ENCODE peak calls at places on chromosomes 12 and 14, in ten cellular contexts. R is GM23248, A is upper lobe of left lung, I is pancreas, J is substantia nigra, O is HepG2, W is psoas muscle, D is RWPE1, V is H1, C is small intestine. E is an unnamed sample.

GRCh38 chr12:76080729-76081415 is 3.6 kb downstream of the NAP1L1 start:
- DNase-seq in J (no peak), I (no peak), W (no peak), C (no peak), R (peak; percentile 22), A (no peak), V (no peak), D (no peak), O (peak; percentile 4), E (no peak)

GRCh38 chr12:75553865-75554555 is 42.6 kb upstream of the KRR1 start:
- DNase-seq in A (no peak), V (no peak), R (peak; percentile 22), I (no peak), J (no peak), D (no peak), O (no peak), W (no peak), C (no peak), E (no peak)

GRCh38 chr14:95531473-95531872 is 3.4 kb upstream of the GLRX5 start:
- DNase-seq in W (no peak), R (peak; percentile 78), I (no peak), D (no peak), V (no peak), J (no peak), A (no peak), C (no peak), O (no peak), E (no peak)

GRCh38 chr12:126681676-126682075 is 1585.3 kb upstream of the TMEM132C start:
- DNase-seq in I (no peak), J (no peak), V (no peak), O (no peak), R (no peak), D (no peak), W (no peak), A (no peak), C (no peak), E (no peak)

GRCh38 chr12:32944195-32944594 is 47.6 kb upstream of the PKP2 start:
- DNase-seq in I (no peak), O (no peak), D (no peak), C (no peak), W (no peak), V (no peak), J (no peak), A (no peak), R (no peak), E (no peak)

GRCh38 chr14:93100098-93100497 is 15.6 kb downstream of the ITPK1 start:
- DNase-seq in R (no peak), C (no peak), I (no peak), J (no peak), O (no peak), V (no peak), A (no peak), D (no peak), W (no peak), E (no peak)

GRCh38 chr14:49621114-49621881 is 699 bp downstream of the MGAT2 start:
- DNase-seq in C (no peak), J (peak; percentile 19), V (no peak), O (no peak), A (peak; percentile 78), I (peak; percentile 71), D (no peak), R (peak; percentile 76), W (peak; percentile 91), E (peak; percentile 65)

GRCh38 chr12:71139153-71139735 is 18.6 kb downstream of the TSPAN8 start:
- DNase-seq in J (no peak), A (no peak), D (no peak), O (peak; percentile 61), R (no peak), V (no peak), W (no peak), C (peak; percentile 90), I (no peak), E (no peak)

GRCh38 chr12:18479266-18479665 is 217.9 kb downstream of the PIK3C2G start:
- DNase-seq in R (no peak), J (no peak), C (peak; percentile 29), D (peak; percentile 34), O (no peak), W (no peak), I (no peak), A (no peak), V (no peak), E (no peak)

GRCh38 chr14:96660667-96661066 is 136.5 kb upstream of the VRK1 start:
- DNase-seq in C (no peak), R (no peak), J (no peak), W (no peak), I (no peak), A (no peak), D (no peak), O (no peak), V (peak; percentile 52), E (no peak)

GRCh38 chr12:94561943-94562411 is 88.4 kb downstream of the TMCC3 start:
- DNase-seq in W (peak; percentile 83), V (no peak), O (no peak), R (no peak), A (no peak), C (peak; percentile 68), I (peak; percentile 26), D (peak; percentile 33), J (peak; percentile 83), E (peak; percentile 72)

GRCh38 chr12:130162771-130163460 is 652 bp downstream of the FZD10 start:
- DNase-seq in W (no peak), J (no peak), C (no peak), R (no peak), D (no peak), A (peak; percentile 15), O (no peak), I (no peak), V (peak; percentile 65), E (no peak)

GRCh38 chr14:91372680-91373495 is 44.7 kb downstream of the CCDC88C start:
- DNase-seq in A (no peak), R (no peak), O (no peak), V (no peak), W (peak; percentile 39), D (no peak), I (no peak), J (no peak), C (no peak), E (no peak)

GRCh38 chr12:29895966-29896365 is 112.2 kb upstream of the TMTC1 start:
- DNase-seq in I (no peak), W (no peak), C (no peak), V (no peak), O (no peak), J (no peak), R (no peak), D (no peak), A (no peak), E (no peak)

GRCh38 chr14:30389901-30390394 is 169.0 kb upstream of the G2E3 start:
- DNase-seq in I (no peak), W (no peak), J (no peak), A (no peak), O (no peak), D (no peak), R (no peak), C (no peak), V (no peak), E (no peak)

GRCh38 chr14:65879218-65880009 is 466.9 kb downstream of the FUT8 start:
- DNase-seq in W (no peak), J (no peak), A (no peak), O (no peak), V (no peak), C (no peak), R (peak; percentile 95), I (no peak), D (peak; percentile 59), E (no peak)

GRCh38 chr14:56189306-56189705 is 71.1 kb downstream of the PELI2 start:
- DNase-seq in A (no peak), D (peak; percentile 83), V (no peak), C (peak; percentile 58), R (peak; percentile 80), J (no peak), I (peak; percentile 47), W (no peak), O (no peak), E (no peak)

GRCh38 chr12:114916124-114916523 is 232.1 kb upstream of the TBX3 start:
- DNase-seq in R (peak; percentile 93), A (no peak), W (no peak), J (no peak), O (no peak), D (no peak), C (no peak), V (no peak), I (no peak), E (no peak)

DNA sequence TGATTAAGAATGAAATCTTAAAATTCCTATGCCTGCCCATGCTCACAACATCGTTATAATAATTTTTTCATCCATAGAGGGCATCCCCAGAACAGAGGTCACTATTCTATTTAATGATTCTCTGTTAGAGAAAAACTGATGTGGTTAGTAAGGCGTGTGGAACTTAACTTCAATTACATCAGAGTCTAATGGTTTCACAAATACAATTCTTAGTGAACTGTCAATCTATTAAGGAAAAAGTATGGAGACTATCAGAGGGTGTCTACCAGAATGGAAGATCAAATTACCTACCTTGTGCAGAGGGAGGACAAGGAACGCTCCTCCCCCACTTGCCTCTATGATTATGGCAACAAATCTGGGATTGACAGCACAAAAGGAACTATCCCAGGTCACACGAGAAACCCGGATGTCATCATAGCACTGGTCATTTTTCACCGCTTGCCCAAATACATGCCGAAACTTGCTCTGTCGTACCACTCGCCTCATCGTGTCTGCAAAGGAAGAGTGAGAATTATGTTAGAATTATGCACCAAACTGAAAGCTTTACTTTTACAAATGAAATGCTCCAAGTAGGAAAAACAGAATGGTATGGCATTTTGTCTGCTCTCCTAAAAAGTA is 30.4 kb downstream of the CORO1C start:
- DNase-seq in V (no peak), I (no peak), C (no peak), A (no peak), R (peak; percentile 31), W (no peak), D (peak; percentile 74), J (no peak), O (no peak), E (peak; percentile 75)
- H3K27ac ChIP-seq in V (no peak overlapping the region), I (no peak overlapping the region), C (no peak overlapping the region), A (peak overlapping the region; percentile 57), R (peak overlapping the region; percentile 73), W (peak overlapping the region; percentile 95), D (peak overlapping the region; percentile 77), J (no peak overlapping the region), O (no peak overlapping the region), E (peak overlapping the region; percentile 96)

GRCh38 chr14:105701456-105702274 is 175.3 kb downstream of the TMEM121 start:
- DNase-seq in W (no peak), R (no peak), J (no peak), A (no peak), C (no peak), O (no peak), V (no peak), D (no peak), I (no peak), E (no peak)
- H3K27ac ChIP-seq in W (no peak overlapping the region), R (no peak overlapping the region), J (no peak overlapping the region), A (no peak overlapping the region), C (no peak overlapping the region), O (no peak overlapping the region), V (no peak overlapping the region), D (no peak overlapping the region), I (no peak overlapping the region), E (no peak overlapping the region)

GRCh38 chr12:116166306-116166705 is 111.2 kb downstream of the MED13L start:
- DNase-seq in D (no peak), O (no peak), J (no peak), A (no peak), R (peak; percentile 49), V (no peak), W (no peak), I (no peak), C (no peak), E (peak; percentile 36)
- H3K27ac ChIP-seq in D (no peak overlapping the region), O (no peak overlapping the region), J (no peak overlapping the region), A (no peak overlapping the region), R (no peak overlapping the region), V (no peak overlapping the region), W (peak overlapping the region; percentile 84), I (no peak overlapping the region), C (no peak overlapping the region), E (peak overlapping the region; percentile 87)

GRCh38 chr12:57750561-57751431 is 1.3 kb downstream of the CDK4 start:
- DNase-seq in W (no peak), C (no peak), D (no peak), V (no peak), J (no peak), R (no peak), I (no peak), O (no peak), A (no peak), E (no peak)
- H3K27ac ChIP-seq in W (peak overlapping the region; percentile 96), C (no peak overlapping the region), D (peak overlapping the region; percentile 81), V (peak overlapping the region; percentile 86), J (peak overlapping the region; percentile 87), R (peak overlapping the region; percentile 94), I (peak overlapping the region; percentile 74), O (peak overlapping the region; percentile 87), A (peak overlapping the region; percentile 94), E (peak overlapping the region; percentile 95)